ENCODE peak calls at places on chromosomes 12 and 14, in ten cellular contexts. M is endothelial cell, W is SK-N-MC, Q is GM18507, H is HT1080, S is left cardiac atrium, F is T-helper 1 cell, O is T-cell, X is RPMI7951, I is WTC11. G is an unnamed sample.

GRCh38 chr14:29240046-29240445 is 473.5 kb downstream of the FOXG1 start:
- DNase-seq in M (no peak), W (no peak), Q (no peak), H (peak), S (no peak), F (no peak), O (no peak), X (peak), I (no peak), G (no peak)

GRCh38 chr12:110869035-110869434 is 22.2 kb downstream of the CCDC63 start:
- DNase-seq in M (no peak), W (no peak), Q (no peak), H (no peak), S (no peak), F (no peak), O (no peak), X (no peak), I (no peak), G (no peak)

GRCh38 chr14:25041484-25041883 is 8.5 kb downstream of the STXBP6 start:
- DNase-seq in M (no peak), W (no peak), Q (no peak), H (no peak), S (no peak), F (no peak), O (no peak), X (no peak), I (no peak), G (no peak)

GRCh38 chr12:46950116-46950515 is 124.3 kb upstream of the SLC38A4 start:
- DNase-seq in M (no peak), W (no peak), Q (no peak), H (no peak), S (no peak), F (no peak), O (no peak), X (peak), I (no peak), G (no peak)

GRCh38 chr12:25866586-25867378 is 91.7 kb upstream of the RASSF8 start:
- DNase-seq in M (no peak), W (no peak), Q (no peak), H (no peak), S (no peak), F (no peak), O (no peak), X (peak), I (no peak), G (no peak)

GRCh38 chr14:103735022-103735421 is 19.4 kb downstream of the ZFYVE21 start:
- DNase-seq in M (no peak), W (no peak), Q (no peak), H (no peak), S (no peak), F (no peak), O (no peak), X (no peak), I (no peak), G (peak)

GRCh38 chr12:123069436-123070266 is 81.2 kb downstream of the PITPNM2 start:
- DNase-seq in M (no peak), W (no peak), Q (no peak), H (no peak), S (no peak), F (no peak), O (no peak), X (no peak), I (no peak), G (no peak)

GRCh38 chr14:105582639-105583038 is 56.3 kb downstream of the TMEM121 start:
- DNase-seq in M (no peak), W (no peak), Q (no peak), H (no peak), S (no peak), F (no peak), O (no peak), X (no peak), I (no peak), G (peak)

G was measured in H7.